ENCODE peak calls at places on chromosomes 11 and 22, in nine cellular contexts. One of them, this sample, is unnamed.

GRCh38 chr11:1853376-1854131 is 670 bp downstream of the LSP1 start:
- DNase-seq in thoracic aorta: no peak
- DNase-seq in NCI-H345: no peak
- DNase-seq in stimulated activated CD4-positive, alpha-beta T cell treated with anti-CD3 and anti-CD28 coated beads, Interleukin-4, amount 100 ng/mL, for 48 hours: no peak
- DNase-seq in T47D: no peak
- DNase-seq in ELF-1: no peak
- DNase-seq in HEK293T: no peak
- DNase-seq in stimulated activated CD8-positive, alpha-beta memory T cell treated with anti-CD3 and anti-CD28 coated beads, Interleukin-4, amount 100 ng/mL, for 4 hours: no peak
- DNase-seq in CD8-positive, alpha-beta T cell: no peak
- DNase-seq in this sample: no peak

GRCh38 chr11:133934599-133935550 is 21.9 kb downstream of the IGSF9B start:
- DNase-seq in thoracic aorta: no peak
- DNase-seq in NCI-H345: no peak
- DNase-seq in stimulated activated CD4-positive, alpha-beta T cell treated with anti-CD3 and anti-CD28 coated beads, Interleukin-4, amount 100 ng/mL, for 48 hours: peak
- DNase-seq in T47D: peak
- DNase-seq in ELF-1: peak
- DNase-seq in HEK293T: no peak
- DNase-seq in stimulated activated CD8-positive, alpha-beta memory T cell treated with anti-CD3 and anti-CD28 coated beads, Interleukin-4, amount 100 ng/mL, for 4 hours: no peak
- DNase-seq in CD8-positive, alpha-beta T cell: no peak
- DNase-seq in this sample: peak

GRCh38 chr11:60370811-60371297 is 7.5 kb upstream of the MS4A7 start:
- DNase-seq in thoracic aorta: no peak
- DNase-seq in NCI-H345: peak
- DNase-seq in stimulated activated CD4-positive, alpha-beta T cell treated with anti-CD3 and anti-CD28 coated beads, Interleukin-4, amount 100 ng/mL, for 48 hours: no peak
- DNase-seq in T47D: peak
- DNase-seq in ELF-1: no peak
- DNase-seq in HEK293T: no peak
- DNase-seq in stimulated activated CD8-positive, alpha-beta memory T cell treated with anti-CD3 and anti-CD28 coated beads, Interleukin-4, amount 100 ng/mL, for 4 hours: no peak
- DNase-seq in CD8-positive, alpha-beta T cell: no peak
- DNase-seq in this sample: no peak

GRCh38 chr11:118238397-118238796 is 13.6 kb upstream of the JAML start:
- DNase-seq in thoracic aorta: no peak
- DNase-seq in NCI-H345: no peak
- DNase-seq in stimulated activated CD4-positive, alpha-beta T cell treated with anti-CD3 and anti-CD28 coated beads, Interleukin-4, amount 100 ng/mL, for 48 hours: no peak
- DNase-seq in T47D: no peak
- DNase-seq in ELF-1: no peak
- DNase-seq in HEK293T: no peak
- DNase-seq in stimulated activated CD8-positive, alpha-beta memory T cell treated with anti-CD3 and anti-CD28 coated beads, Interleukin-4, amount 100 ng/mL, for 4 hours: no peak
- DNase-seq in CD8-positive, alpha-beta T cell: no peak
- DNase-seq in this sample: no peak

GRCh38 chr11:105582497-105582896 is 27.4 kb upstream of the GRIA4 start:
- DNase-seq in thoracic aorta: no peak
- DNase-seq in NCI-H345: no peak
- DNase-seq in stimulated activated CD4-positive, alpha-beta T cell treated with anti-CD3 and anti-CD28 coated beads, Interleukin-4, amount 100 ng/mL, for 48 hours: no peak
- DNase-seq in T47D: no peak
- DNase-seq in ELF-1: no peak
- DNase-seq in HEK293T: no peak
- DNase-seq in stimulated activated CD8-positive, alpha-beta memory T cell treated with anti-CD3 and anti-CD28 coated beads, Interleukin-4, amount 100 ng/mL, for 4 hours: no peak
- DNase-seq in CD8-positive, alpha-beta T cell: no peak
- DNase-seq in this sample: no peak

GRCh38 chr11:79400717-79401330 is 40.0 kb downstream of the TENM4 start:
- DNase-seq in thoracic aorta: no peak
- DNase-seq in NCI-H345: peak
- DNase-seq in stimulated activated CD4-positive, alpha-beta T cell treated with anti-CD3 and anti-CD28 coated beads, Interleukin-4, amount 100 ng/mL, for 48 hours: no peak
- DNase-seq in T47D: peak
- DNase-seq in ELF-1: peak
- DNase-seq in HEK293T: peak
- DNase-seq in stimulated activated CD8-positive, alpha-beta memory T cell treated with anti-CD3 and anti-CD28 coated beads, Interleukin-4, amount 100 ng/mL, for 4 hours: no peak
- DNase-seq in CD8-positive, alpha-beta T cell: no peak
- DNase-seq in this sample: peak

GRCh38 chr11:108906329-108906728 is 241.5 kb downstream of the DDX10 start:
- DNase-seq in thoracic aorta: no peak
- DNase-seq in NCI-H345: no peak
- DNase-seq in stimulated activated CD4-positive, alpha-beta T cell treated with anti-CD3 and anti-CD28 coated beads, Interleukin-4, amount 100 ng/mL, for 48 hours: no peak
- DNase-seq in T47D: no peak
- DNase-seq in ELF-1: no peak
- DNase-seq in HEK293T: no peak
- DNase-seq in stimulated activated CD8-positive, alpha-beta memory T cell treated with anti-CD3 and anti-CD28 coated beads, Interleukin-4, amount 100 ng/mL, for 4 hours: no peak
- DNase-seq in CD8-positive, alpha-beta T cell: no peak
- DNase-seq in this sample: no peak

GRCh38 chr11:1832989-1833365 is 1.8 kb upstream of the SYT8 start:
- DNase-seq in thoracic aorta: no peak
- DNase-seq in NCI-H345: no peak
- DNase-seq in stimulated activated CD4-positive, alpha-beta T cell treated with anti-CD3 and anti-CD28 coated beads, Interleukin-4, amount 100 ng/mL, for 48 hours: no peak
- DNase-seq in T47D: no peak
- DNase-seq in ELF-1: no peak
- DNase-seq in HEK293T: no peak
- DNase-seq in stimulated activated CD8-positive, alpha-beta memory T cell treated with anti-CD3 and anti-CD28 coated beads, Interleukin-4, amount 100 ng/mL, for 4 hours: no peak
- DNase-seq in CD8-positive, alpha-beta T cell: no peak
- DNase-seq in this sample: peak

GRCh38 chr22:50027639-50028537 is 15.3 kb upstream of the IL17REL start:
- DNase-seq in thoracic aorta: no peak
- DNase-seq in NCI-H345: no peak
- DNase-seq in stimulated activated CD4-positive, alpha-beta T cell treated with anti-CD3 and anti-CD28 coated beads, Interleukin-4, amount 100 ng/mL, for 48 hours: no peak
- DNase-seq in T47D: peak
- DNase-seq in ELF-1: peak
- DNase-seq in HEK293T: no peak
- DNase-seq in stimulated activated CD8-positive, alpha-beta memory T cell treated with anti-CD3 and anti-CD28 coated beads, Interleukin-4, amount 100 ng/mL, for 4 hours: peak
- DNase-seq in CD8-positive, alpha-beta T cell: no peak
- DNase-seq in this sample: peak

GRCh38 chr11:105937331-105937730 is 84.7 kb downstream of the MSANTD4 start:
- DNase-seq in thoracic aorta: no peak
- DNase-seq in NCI-H345: no peak
- DNase-seq in stimulated activated CD4-positive, alpha-beta T cell treated with anti-CD3 and anti-CD28 coated beads, Interleukin-4, amount 100 ng/mL, for 48 hours: no peak
- DNase-seq in T47D: no peak
- DNase-seq in ELF-1: no peak
- DNase-seq in HEK293T: no peak
- DNase-seq in stimulated activated CD8-positive, alpha-beta memory T cell treated with anti-CD3 and anti-CD28 coated beads, Interleukin-4, amount 100 ng/mL, for 4 hours: no peak
- DNase-seq in CD8-positive, alpha-beta T cell: no peak
- DNase-seq in this sample: no peak

GRCh38 chr11:567036-567628 is 6.4 kb downstream of the RASSF7 start:
- DNase-seq in thoracic aorta: no peak
- DNase-seq in NCI-H345: no peak
- DNase-seq in stimulated activated CD4-positive, alpha-beta T cell treated with anti-CD3 and anti-CD28 coated beads, Interleukin-4, amount 100 ng/mL, for 48 hours: no peak
- DNase-seq in T47D: no peak
- DNase-seq in ELF-1: no peak
- DNase-seq in HEK293T: no peak
- DNase-seq in stimulated activated CD8-positive, alpha-beta memory T cell treated with anti-CD3 and anti-CD28 coated beads, Interleukin-4, amount 100 ng/mL, for 4 hours: no peak
- DNase-seq in CD8-positive, alpha-beta T cell: no peak
- DNase-seq in this sample: no peak

GRCh38 chr22:49881856-49882255 is 28.2 kb downstream of the ZBED4 start:
- DNase-seq in thoracic aorta: no peak
- DNase-seq in NCI-H345: no peak
- DNase-seq in stimulated activated CD4-positive, alpha-beta T cell treated with anti-CD3 and anti-CD28 coated beads, Interleukin-4, amount 100 ng/mL, for 48 hours: no peak
- DNase-seq in T47D: no peak
- DNase-seq in ELF-1: no peak
- DNase-seq in HEK293T: no peak
- DNase-seq in stimulated activated CD8-positive, alpha-beta memory T cell treated with anti-CD3 and anti-CD28 coated beads, Interleukin-4, amount 100 ng/mL, for 4 hours: no peak
- DNase-seq in CD8-positive, alpha-beta T cell: no peak
- DNase-seq in this sample: no peak

GRCh38 chr22:24952837-24953293 is 349 bp downstream of the KIAA1671 start:
- DNase-seq in thoracic aorta: no peak
- DNase-seq in NCI-H345: peak
- DNase-seq in stimulated activated CD4-positive, alpha-beta T cell treated with anti-CD3 and anti-CD28 coated beads, Interleukin-4, amount 100 ng/mL, for 48 hours: no peak
- DNase-seq in T47D: peak
- DNase-seq in ELF-1: peak
- DNase-seq in HEK293T: peak
- DNase-seq in stimulated activated CD8-positive, alpha-beta memory T cell treated with anti-CD3 and anti-CD28 coated beads, Interleukin-4, amount 100 ng/mL, for 4 hours: no peak
- DNase-seq in CD8-positive, alpha-beta T cell: no peak
- DNase-seq in this sample: peak

GRCh38 chr22:32649515-32650200 is 151.8 kb upstream of the TIMP3 start:
- DNase-seq in thoracic aorta: peak
- DNase-seq in NCI-H345: no peak
- DNase-seq in stimulated activated CD4-positive, alpha-beta T cell treated with anti-CD3 and anti-CD28 coated beads, Interleukin-4, amount 100 ng/mL, for 48 hours: no peak
- DNase-seq in T47D: no peak
- DNase-seq in ELF-1: no peak
- DNase-seq in HEK293T: no peak
- DNase-seq in stimulated activated CD8-positive, alpha-beta memory T cell treated with anti-CD3 and anti-CD28 coated beads, Interleukin-4, amount 100 ng/mL, for 4 hours: no peak
- DNase-seq in CD8-positive, alpha-beta T cell: no peak
- DNase-seq in this sample: no peak

GRCh38 chr11:121383726-121384125 is 68.4 kb upstream of the SORL1 start:
- DNase-seq in thoracic aorta: no peak
- DNase-seq in NCI-H345: no peak
- DNase-seq in stimulated activated CD4-positive, alpha-beta T cell treated with anti-CD3 and anti-CD28 coated beads, Interleukin-4, amount 100 ng/mL, for 48 hours: no peak
- DNase-seq in T47D: no peak
- DNase-seq in ELF-1: no peak
- DNase-seq in HEK293T: no peak
- DNase-seq in stimulated activated CD8-positive, alpha-beta memory T cell treated with anti-CD3 and anti-CD28 coated beads, Interleukin-4, amount 100 ng/mL, for 4 hours: no peak
- DNase-seq in CD8-positive, alpha-beta T cell: no peak
- DNase-seq in this sample: peak

GRCh38 chr11:3000032-3000961 is 8.2 kb upstream of the NAP1L4 start:
- DNase-seq in thoracic aorta: no peak
- DNase-seq in NCI-H345: peak
- DNase-seq in stimulated activated CD4-positive, alpha-beta T cell treated with anti-CD3 and anti-CD28 coated beads, Interleukin-4, amount 100 ng/mL, for 48 hours: no peak
- DNase-seq in T47D: peak
- DNase-seq in ELF-1: no peak
- DNase-seq in HEK293T: peak
- DNase-seq in stimulated activated CD8-positive, alpha-beta memory T cell treated with anti-CD3 and anti-CD28 coated beads, Interleukin-4, amount 100 ng/mL, for 4 hours: no peak
- DNase-seq in CD8-positive, alpha-beta T cell: no peak
- DNase-seq in this sample: peak

GRCh38 chr11:114478768-114479167 is 39.5 kb downstream of the REXO2 start:
- DNase-seq in thoracic aorta: no peak
- DNase-seq in NCI-H345: no peak
- DNase-seq in stimulated activated CD4-positive, alpha-beta T cell treated with anti-CD3 and anti-CD28 coated beads, Interleukin-4, amount 100 ng/mL, for 48 hours: no peak
- DNase-seq in T47D: peak
- DNase-seq in ELF-1: peak
- DNase-seq in HEK293T: no peak
- DNase-seq in stimulated activated CD8-positive, alpha-beta memory T cell treated with anti-CD3 and anti-CD28 coated beads, Interleukin-4, amount 100 ng/mL, for 4 hours: no peak
- DNase-seq in CD8-positive, alpha-beta T cell: no peak
- DNase-seq in this sample: no peak

GRCh38 chr11:68948496-68948895 is 32.3 kb downstream of the MRGPRD start:
- DNase-seq in thoracic aorta: no peak
- DNase-seq in NCI-H345: no peak
- DNase-seq in stimulated activated CD4-positive, alpha-beta T cell treated with anti-CD3 and anti-CD28 coated beads, Interleukin-4, amount 100 ng/mL, for 48 hours: no peak
- DNase-seq in T47D: no peak
- DNase-seq in ELF-1: no peak
- DNase-seq in HEK293T: no peak
- DNase-seq in stimulated activated CD8-positive, alpha-beta memory T cell treated with anti-CD3 and anti-CD28 coated beads, Interleukin-4, amount 100 ng/mL, for 4 hours: no peak
- DNase-seq in CD8-positive, alpha-beta T cell: no peak
- DNase-seq in this sample: no peak

GRCh38 chr11:118628432-118628831 is 21.0 kb downstream of the PHLDB1 start:
- DNase-seq in thoracic aorta: no peak
- DNase-seq in NCI-H345: no peak
- DNase-seq in stimulated activated CD4-positive, alpha-beta T cell treated with anti-CD3 and anti-CD28 coated beads, Interleukin-4, amount 100 ng/mL, for 48 hours: no peak
- DNase-seq in T47D: no peak
- DNase-seq in ELF-1: no peak
- DNase-seq in HEK293T: no peak
- DNase-seq in stimulated activated CD8-positive, alpha-beta memory T cell treated with anti-CD3 and anti-CD28 coated beads, Interleukin-4, amount 100 ng/mL, for 4 hours: no peak
- DNase-seq in CD8-positive, alpha-beta T cell: no peak
- DNase-seq in this sample: peak

GRCh38 chr11:119095066-119095880 is 6.4 kb downstream of the DPAGT1 start:
- DNase-seq in thoracic aorta: peak
- DNase-seq in NCI-H345: peak
- DNase-seq in stimulated activated CD4-positive, alpha-beta T cell treated with anti-CD3 and anti-CD28 coated beads, Interleukin-4, amount 100 ng/mL, for 48 hours: peak
- DNase-seq in T47D: peak
- DNase-seq in ELF-1: peak
- DNase-seq in HEK293T: peak
- DNase-seq in stimulated activated CD8-positive, alpha-beta memory T cell treated with anti-CD3 and anti-CD28 coated beads, Interleukin-4, amount 100 ng/mL, for 4 hours: peak
- DNase-seq in CD8-positive, alpha-beta T cell: peak
- DNase-seq in this sample: peak

GRCh38 chr11:27757953-27758352 is 57.7 kb upstream of the BDNF start:
- DNase-seq in thoracic aorta: no peak
- DNase-seq in NCI-H345: no peak
- DNase-seq in stimulated activated CD4-positive, alpha-beta T cell treated with anti-CD3 and anti-CD28 coated beads, Interleukin-4, amount 100 ng/mL, for 48 hours: no peak
- DNase-seq in T47D: no peak
- DNase-seq in ELF-1: no peak
- DNase-seq in HEK293T: no peak
- DNase-seq in stimulated activated CD8-positive, alpha-beta memory T cell treated with anti-CD3 and anti-CD28 coated beads, Interleukin-4, amount 100 ng/mL, for 4 hours: no peak
- DNase-seq in CD8-positive, alpha-beta T cell: no peak
- DNase-seq in this sample: peak

GRCh38 chr11:47916361-47916841 is 64.0 kb upstream of the PTPRJ start:
- DNase-seq in thoracic aorta: no peak
- DNase-seq in NCI-H345: no peak
- DNase-seq in stimulated activated CD4-positive, alpha-beta T cell treated with anti-CD3 and anti-CD28 coated beads, Interleukin-4, amount 100 ng/mL, for 48 hours: no peak
- DNase-seq in T47D: peak
- DNase-seq in ELF-1: peak
- DNase-seq in HEK293T: no peak
- DNase-seq in stimulated activated CD8-positive, alpha-beta memory T cell treated with anti-CD3 and anti-CD28 coated beads, Interleukin-4, amount 100 ng/mL, for 4 hours: no peak
- DNase-seq in CD8-positive, alpha-beta T cell: no peak
- DNase-seq in this sample: no peak

GRCh38 chr11:71331631-71332030 is 79.3 kb upstream of the SHANK2 start:
- DNase-seq in thoracic aorta: no peak
- DNase-seq in NCI-H345: no peak
- DNase-seq in stimulated activated CD4-positive, alpha-beta T cell treated with anti-CD3 and anti-CD28 coated beads, Interleukin-4, amount 100 ng/mL, for 48 hours: no peak
- DNase-seq in T47D: no peak
- DNase-seq in ELF-1: no peak
- DNase-seq in HEK293T: no peak
- DNase-seq in stimulated activated CD8-positive, alpha-beta memory T cell treated with anti-CD3 and anti-CD28 coated beads, Interleukin-4, amount 100 ng/mL, for 4 hours: no peak
- DNase-seq in CD8-positive, alpha-beta T cell: no peak
- DNase-seq in this sample: no peak

GRCh38 chr22:47176573-47177333 is 414.3 kb downstream of the TBC1D22A start:
- DNase-seq in thoracic aorta: no peak
- DNase-seq in NCI-H345: no peak
- DNase-seq in stimulated activated CD4-positive, alpha-beta T cell treated with anti-CD3 and anti-CD28 coated beads, Interleukin-4, amount 100 ng/mL, for 48 hours: no peak
- DNase-seq in T47D: no peak
- DNase-seq in ELF-1: no peak
- DNase-seq in HEK293T: no peak
- DNase-seq in stimulated activated CD8-positive, alpha-beta memory T cell treated with anti-CD3 and anti-CD28 coated beads, Interleukin-4, amount 100 ng/mL, for 4 hours: no peak
- DNase-seq in CD8-positive, alpha-beta T cell: no peak
- DNase-seq in this sample: no peak

GRCh38 chr11:84673753-84674152 is 953.4 kb downstream of the DLG2 start:
- DNase-seq in thoracic aorta: no peak
- DNase-seq in NCI-H345: peak
- DNase-seq in stimulated activated CD4-positive, alpha-beta T cell treated with anti-CD3 and anti-CD28 coated beads, Interleukin-4, amount 100 ng/mL, for 48 hours: no peak
- DNase-seq in T47D: peak
- DNase-seq in ELF-1: peak
- DNase-seq in HEK293T: no peak
- DNase-seq in stimulated activated CD8-positive, alpha-beta memory T cell treated with anti-CD3 and anti-CD28 coated beads, Interleukin-4, amount 100 ng/mL, for 4 hours: no peak
- DNase-seq in CD8-positive, alpha-beta T cell: no peak
- DNase-seq in this sample: peak

GRCh38 chr22:24155597-24156145 is 25.6 kb upstream of the SUSD2 start:
- DNase-seq in thoracic aorta: no peak
- DNase-seq in NCI-H345: no peak
- DNase-seq in stimulated activated CD4-positive, alpha-beta T cell treated with anti-CD3 and anti-CD28 coated beads, Interleukin-4, amount 100 ng/mL, for 48 hours: peak
- DNase-seq in T47D: peak
- DNase-seq in ELF-1: peak
- DNase-seq in HEK293T: peak
- DNase-seq in stimulated activated CD8-positive, alpha-beta memory T cell treated with anti-CD3 and anti-CD28 coated beads, Interleukin-4, amount 100 ng/mL, for 4 hours: peak
- DNase-seq in CD8-positive, alpha-beta T cell: peak
- DNase-seq in this sample: peak

GRCh38 chr11:57490456-57491248 is 24.9 kb downstream of the SLC43A1 start:
- DNase-seq in thoracic aorta: no peak
- DNase-seq in NCI-H345: no peak
- DNase-seq in stimulated activated CD4-positive, alpha-beta T cell treated with anti-CD3 and anti-CD28 coated beads, Interleukin-4, amount 100 ng/mL, for 48 hours: no peak
- DNase-seq in T47D: no peak
- DNase-seq in ELF-1: no peak
- DNase-seq in HEK293T: no peak
- DNase-seq in stimulated activated CD8-positive, alpha-beta memory T cell treated with anti-CD3 and anti-CD28 coated beads, Interleukin-4, amount 100 ng/mL, for 4 hours: no peak
- DNase-seq in CD8-positive, alpha-beta T cell: no peak
- DNase-seq in this sample: no peak

GRCh38 chr11:34887260-34887659 is 28.9 kb downstream of the APIP start:
- DNase-seq in thoracic aorta: no peak
- DNase-seq in NCI-H345: no peak
- DNase-seq in stimulated activated CD4-positive, alpha-beta T cell treated with anti-CD3 and anti-CD28 coated beads, Interleukin-4, amount 100 ng/mL, for 48 hours: no peak
- DNase-seq in T47D: peak
- DNase-seq in ELF-1: no peak
- DNase-seq in HEK293T: no peak
- DNase-seq in stimulated activated CD8-positive, alpha-beta memory T cell treated with anti-CD3 and anti-CD28 coated beads, Interleukin-4, amount 100 ng/mL, for 4 hours: no peak
- DNase-seq in CD8-positive, alpha-beta T cell: no peak
- DNase-seq in this sample: no peak

GRCh38 chr22:26086359-26086758 is 82.9 kb upstream of the SEZ6L start:
- DNase-seq in thoracic aorta: no peak
- DNase-seq in NCI-H345: peak
- DNase-seq in stimulated activated CD4-positive, alpha-beta T cell treated with anti-CD3 and anti-CD28 coated beads, Interleukin-4, amount 100 ng/mL, for 48 hours: no peak
- DNase-seq in T47D: no peak
- DNase-seq in ELF-1: no peak
- DNase-seq in HEK293T: no peak
- DNase-seq in stimulated activated CD8-positive, alpha-beta memory T cell treated with anti-CD3 and anti-CD28 coated beads, Interleukin-4, amount 100 ng/mL, for 4 hours: no peak
- DNase-seq in CD8-positive, alpha-beta T cell: no peak
- DNase-seq in this sample: peak

GRCh38 chr11:30960387-30960992 is 374.3 kb upstream of the MPPED2 start:
- DNase-seq in thoracic aorta: no peak
- DNase-seq in NCI-H345: peak
- DNase-seq in stimulated activated CD4-positive, alpha-beta T cell treated with anti-CD3 and anti-CD28 coated beads, Interleukin-4, amount 100 ng/mL, for 48 hours: no peak
- DNase-seq in T47D: peak
- DNase-seq in ELF-1: no peak
- DNase-seq in HEK293T: peak
- DNase-seq in stimulated activated CD8-positive, alpha-beta memory T cell treated with anti-CD3 and anti-CD28 coated beads, Interleukin-4, amount 100 ng/mL, for 4 hours: no peak
- DNase-seq in CD8-positive, alpha-beta T cell: no peak
- DNase-seq in this sample: peak

GRCh38 chr11:20374746-20375305 is 11.3 kb downstream of the HTATIP2 start:
- DNase-seq in thoracic aorta: no peak
- DNase-seq in NCI-H345: no peak
- DNase-seq in stimulated activated CD4-positive, alpha-beta T cell treated with anti-CD3 and anti-CD28 coated beads, Interleukin-4, amount 100 ng/mL, for 48 hours: no peak
- DNase-seq in T47D: no peak
- DNase-seq in ELF-1: no peak
- DNase-seq in HEK293T: no peak
- DNase-seq in stimulated activated CD8-positive, alpha-beta memory T cell treated with anti-CD3 and anti-CD28 coated beads, Interleukin-4, amount 100 ng/mL, for 4 hours: no peak
- DNase-seq in CD8-positive, alpha-beta T cell: no peak
- DNase-seq in this sample: no peak

This sample was measured in G401.